ENCODE peak calls at places on chromosomes 12 and 14, in ten cellular contexts. S is HepG2, U is right lobe of liver, G is stomach, E is body of pancreas, K is transverse colon, P is vagina, O is K562, Q is suprapubic skin, L is esophagus squamous epithelium. F is an unnamed sample.

GRCh38 chr14:33404054-33404453 is 465.4 kb downstream of the NPAS3 start:
- DNase-seq in Q (no peak), K (no peak), S (no peak), P (no peak), O (no peak), G (no peak), E (no peak), L (no peak), U (no peak), F (no peak)

GRCh38 chr14:104855532-104856090 is 9.5 kb upstream of the CEP170B start:
- DNase-seq in K (no peak), G (no peak), P (no peak), L (no peak), O (no peak), Q (peak), U (peak), E (no peak), S (no peak), F (no peak)

GRCh38 chr12:80946591-80946990 is 8.9 kb upstream of the LIN7A start:
- DNase-seq in U (no peak), Q (no peak), L (no peak), K (no peak), P (no peak), S (no peak), O (no peak), E (no peak), G (no peak), F (no peak)

GRCh38 chr12:19822476-19822875 is 383.2 kb downstream of the AEBP2 start:
- DNase-seq in O (no peak), P (no peak), Q (no peak), K (no peak), E (no peak), L (no peak), G (no peak), U (no peak), S (no peak), F (no peak)

GRCh38 chr12:122403115-122403770 is 19.2 kb downstream of the CLIP1 start:
- DNase-seq in E (no peak), L (no peak), G (no peak), U (no peak), S (no peak), Q (no peak), P (no peak), K (no peak), O (no peak), F (no peak)

GRCh38 chr12:26890784-26891183 is 47.0 kb downstream of the INTS13 start:
- DNase-seq in E (no peak), L (no peak), P (no peak), O (no peak), K (no peak), S (no peak), Q (no peak), G (no peak), U (no peak), F (no peak)

GRCh38 chr14:90521121-90521929 is 124.5 kb downstream of the CALM1 start:
- DNase-seq in O (no peak), L (no peak), Q (no peak), E (peak), G (peak), K (no peak), P (no peak), U (no peak), S (no peak), F (no peak)

GRCh38 chr12:74111688-74112360 is 425.8 kb upstream of the ATXN7L3B start:
- DNase-seq in O (peak), K (no peak), U (no peak), P (no peak), G (no peak), L (no peak), E (no peak), S (peak), Q (no peak), F (peak)

GRCh38 chr14:105014631-105015030 is 6.3 kb downstream of the CDCA4 start:
- DNase-seq in Q (no peak), O (no peak), L (no peak), G (no peak), K (no peak), E (no peak), U (no peak), P (no peak), S (no peak), F (no peak)

GRCh38 chr12:51171884-51172514 is 936 bp downstream of the TFCP2 start:
- DNase-seq in G (peak), U (no peak), L (no peak), Q (no peak), P (no peak), O (peak), E (no peak), K (peak), S (peak), F (peak)

GRCh38 chr14:100900837-100901390 is 2.6 kb downstream of the RTL1 start:
- DNase-seq in U (no peak), G (no peak), E (peak), P (no peak), K (peak), S (peak), Q (no peak), L (no peak), O (peak), F (peak)

GRCh38 chr12:53770281-53770680 is 18.5 kb upstream of the CISTR start:
- DNase-seq in K (no peak), S (no peak), G (no peak), O (no peak), E (no peak), P (no peak), U (no peak), L (no peak), Q (no peak), F (no peak)

GRCh38 chr12:50060120-50060468 is 2.7 kb downstream of the ASIC1 start:
- DNase-seq in L (no peak), S (no peak), K (no peak), G (no peak), E (no peak), P (no peak), O (no peak), U (no peak), Q (no peak), F (no peak)

GRCh38 chr12:113659015-113659414 is 187.3 kb upstream of the LHX5 start:
- DNase-seq in U (no peak), G (no peak), L (no peak), O (no peak), Q (no peak), E (no peak), S (no peak), P (no peak), K (no peak), F (no peak)

GRCh38 chr14:57268161-57269067 is at the start of the genes AP5M1 and EXOC5:
- DNase-seq in P (no peak), O (peak), S (peak), E (peak), K (peak), Q (peak), U (peak), G (peak), L (peak), F (peak)
- TF ChIP-seq POLR2A in P (peak), O (peak), S (peak), E (peak), K (peak), Q (no peak), U (peak), G (no peak), L (peak), F (peak)

DNA sequence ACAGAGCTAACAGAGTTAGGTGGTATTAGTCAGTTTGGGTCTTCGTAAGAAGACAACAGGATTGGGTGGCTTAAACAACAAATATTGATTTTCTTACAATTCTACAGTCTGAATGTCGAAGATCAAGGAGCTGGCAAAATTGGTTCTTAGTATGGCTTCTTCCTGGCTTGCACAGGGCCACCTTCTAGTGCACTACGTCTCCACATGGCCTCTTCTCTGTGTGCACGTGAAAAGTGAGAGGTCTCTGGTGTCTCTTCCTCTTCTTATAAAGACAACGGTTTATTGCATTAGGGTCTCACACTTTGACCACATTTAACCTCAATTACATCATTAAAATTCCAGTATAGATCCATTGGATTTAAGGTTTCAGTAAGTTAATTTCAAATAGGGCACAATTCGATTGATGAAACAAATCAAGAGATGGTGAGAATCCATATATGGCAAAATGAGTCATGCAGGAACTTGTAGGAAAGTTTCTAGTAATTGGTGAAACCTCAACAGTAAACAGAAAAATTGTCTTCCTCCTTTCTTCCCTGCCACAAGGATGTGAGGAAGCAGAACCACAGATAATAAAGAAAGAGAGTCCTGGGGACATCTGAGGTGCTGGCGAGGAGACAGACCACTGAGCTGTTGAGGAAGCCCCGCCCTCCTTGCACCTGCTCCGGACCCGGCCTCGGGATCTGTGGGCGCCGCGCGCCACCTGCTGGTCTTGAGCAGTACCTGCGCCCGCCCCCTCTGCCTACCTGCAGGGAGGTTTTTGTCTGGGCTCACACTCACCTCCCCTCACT is 846.7 kb downstream of the TMEM121 start:
- DNase-seq in L (no peak), P (no peak), E (peak), Q (no peak), O (peak), S (peak), K (peak), G (peak), U (peak), F (peak)
- TF ChIP-seq CTCF in L (peak), P (no peak), E (peak), Q (peak), O (peak), S (peak), K (peak), G (peak), U (peak), F (peak)

DNA sequence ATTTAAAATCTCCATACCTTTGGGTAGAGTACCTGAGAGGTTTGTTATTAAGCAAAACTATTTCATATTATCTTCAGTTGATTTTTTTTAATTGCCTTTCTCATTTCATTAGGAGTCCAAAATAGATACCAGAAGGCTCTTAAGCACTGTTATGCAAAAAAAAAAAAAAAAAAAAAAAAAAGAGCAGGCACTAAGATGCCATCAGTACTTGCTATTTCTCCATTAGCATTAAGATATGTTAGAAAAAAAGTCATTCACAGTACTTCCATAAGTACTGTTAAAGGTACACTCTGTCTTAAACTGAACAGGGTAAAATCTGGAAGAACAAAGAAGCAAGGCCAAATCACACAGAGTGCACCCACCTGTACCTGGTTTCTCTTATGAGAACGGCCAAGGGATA is 57.2 kb downstream of the SETD3 start:
- DNase-seq in G (no peak), P (no peak), Q (no peak), S (no peak), O (no peak), L (no peak), E (no peak), U (no peak), K (no peak), F (no peak)
- TF ChIP-seq POLR2A in G (no peak), P (no peak), Q (no peak), S (no peak), O (no peak), L (no peak), E (no peak), U (no peak), K (no peak), F (no peak)

DNA sequence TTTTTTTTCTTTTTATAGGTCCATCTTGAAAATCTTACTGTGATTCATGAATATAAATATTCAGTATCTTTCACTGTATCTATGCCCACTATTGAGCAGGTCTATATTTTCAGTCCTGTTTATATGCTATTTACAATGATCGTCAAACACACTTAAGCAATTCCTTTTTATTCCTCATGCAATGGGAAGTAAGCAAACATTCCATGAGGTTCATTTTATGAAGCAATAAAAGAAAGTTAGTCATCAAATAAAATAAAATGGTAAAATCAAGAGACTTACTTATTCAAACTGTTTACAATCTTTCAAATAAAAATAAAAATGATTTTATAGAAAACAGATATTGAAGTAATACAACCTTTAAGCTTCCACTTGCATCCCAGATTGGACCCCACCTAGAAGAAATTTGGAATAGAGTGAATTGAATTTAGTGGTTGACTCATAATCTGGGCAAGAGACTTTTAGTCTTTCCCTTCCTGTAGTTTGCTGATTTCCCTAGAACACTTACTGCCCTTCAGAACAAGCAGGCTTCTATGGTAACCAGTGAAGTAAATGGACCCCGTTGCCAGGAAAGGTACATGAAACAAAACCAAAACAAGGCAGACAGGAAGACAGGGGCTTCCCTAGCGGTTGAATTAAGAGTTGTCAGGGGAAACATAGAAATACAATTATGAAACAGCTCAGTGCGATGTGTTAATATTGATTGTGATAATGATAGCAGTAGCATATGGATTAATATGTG is 241.0 kb upstream of the ATP2B1 start:
- DNase-seq in U (no peak), K (peak), O (peak), G (no peak), L (no peak), S (peak), Q (no peak), P (no peak), E (no peak), F (no peak)
- TF ChIP-seq CTCF in U (peak), K (peak), O (no peak), G (no peak), L (no peak), S (no peak), Q (no peak), P (no peak), E (no peak), F (no peak)

GRCh38 chr12:124301084-124301654 is 6.3 kb downstream of the RFLNA start:
- DNase-seq in S (no peak), G (no peak), E (no peak), O (no peak), P (no peak), K (no peak), L (no peak), Q (no peak), U (no peak), F (no peak)
- TF ChIP-seq POLR2A in S (no peak), G (no peak), E (no peak), O (no peak), P (no peak), K (no peak), L (no peak), Q (no peak), U (no peak), F (no peak)

DNA sequence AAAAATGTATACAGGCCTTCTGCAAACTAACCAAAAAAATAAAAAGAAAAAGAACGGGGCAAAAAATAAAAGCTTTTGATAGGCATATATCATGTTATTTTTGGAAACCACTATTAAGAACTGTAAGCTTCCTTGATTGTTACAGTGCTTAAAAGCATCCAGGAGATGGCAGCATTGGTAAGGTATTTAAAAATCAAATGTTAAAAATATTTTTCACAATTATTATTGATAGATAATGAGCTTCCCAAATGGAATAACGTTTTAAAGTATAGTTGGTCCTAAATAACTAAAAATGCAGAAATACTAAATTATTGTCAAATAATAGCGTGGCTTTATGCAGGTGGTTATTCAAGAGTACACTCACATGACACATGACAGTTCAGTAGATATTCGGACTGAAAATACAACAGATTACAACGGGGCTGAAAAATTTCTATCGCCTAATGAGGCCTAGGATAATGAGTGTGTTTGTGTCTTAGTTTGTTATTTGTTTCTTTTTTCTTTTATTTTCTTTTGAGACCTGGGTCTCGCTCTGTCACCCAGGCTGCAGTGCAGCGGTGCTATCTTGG is 127.2 kb upstream of the ATF7IP start:
- DNase-seq in O (no peak), L (no peak), Q (no peak), E (no peak), K (no peak), G (no peak), U (no peak), P (no peak), S (no peak), F (peak)
- TF ChIP-seq CTCF in O (peak), L (peak), Q (peak), E (peak), K (peak), G (peak), U (peak), P (peak), S (peak), F (peak)

DNA sequence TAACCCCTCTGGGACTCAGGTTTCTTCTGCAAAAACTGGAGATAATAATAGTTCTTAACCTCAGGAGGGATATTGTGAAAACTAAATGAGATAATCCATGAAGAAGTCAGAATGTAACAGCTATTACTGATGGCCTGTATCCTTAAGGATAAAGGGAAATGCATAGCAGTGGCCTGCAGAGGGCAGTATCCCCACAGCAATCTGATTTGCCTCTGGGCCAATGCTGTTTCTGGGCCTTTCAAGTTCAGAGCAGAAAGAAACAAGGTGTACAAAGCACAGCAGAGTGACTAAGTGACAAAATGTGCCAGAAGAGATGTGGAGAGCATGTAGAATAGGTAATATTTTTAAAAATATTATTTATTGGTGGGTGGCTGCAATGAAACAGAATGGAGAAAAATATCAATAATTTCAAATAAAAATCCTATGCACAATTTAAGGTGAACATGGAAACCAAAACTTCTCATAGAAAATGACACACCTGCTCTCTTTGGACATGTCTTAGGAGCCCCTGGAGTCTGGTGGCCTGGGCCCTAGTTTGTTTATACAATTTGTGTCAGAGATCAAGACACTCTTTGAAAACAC is 90.3 kb downstream of the C12orf75 start:
- DNase-seq in E (peak), G (peak), L (no peak), Q (no peak), K (peak), P (no peak), O (peak), S (peak), U (peak), F (peak)
- TF ChIP-seq POLR2A in E (no peak), G (no peak), L (no peak), Q (no peak), K (no peak), P (no peak), O (no peak), S (no peak), U (no peak), F (no peak)

GRCh38 chr12:7374423-7375144 is 69.4 kb downstream of the CD163L1 start:
- DNase-seq in K (peak), L (no peak), P (no peak), U (peak), O (peak), E (peak), Q (no peak), G (no peak), S (peak), F (peak)
- TF ChIP-seq CTCF in K (peak), L (no peak), P (no peak), U (peak), O (peak), E (peak), Q (no peak), G (no peak), S (peak), F (peak)

DNA sequence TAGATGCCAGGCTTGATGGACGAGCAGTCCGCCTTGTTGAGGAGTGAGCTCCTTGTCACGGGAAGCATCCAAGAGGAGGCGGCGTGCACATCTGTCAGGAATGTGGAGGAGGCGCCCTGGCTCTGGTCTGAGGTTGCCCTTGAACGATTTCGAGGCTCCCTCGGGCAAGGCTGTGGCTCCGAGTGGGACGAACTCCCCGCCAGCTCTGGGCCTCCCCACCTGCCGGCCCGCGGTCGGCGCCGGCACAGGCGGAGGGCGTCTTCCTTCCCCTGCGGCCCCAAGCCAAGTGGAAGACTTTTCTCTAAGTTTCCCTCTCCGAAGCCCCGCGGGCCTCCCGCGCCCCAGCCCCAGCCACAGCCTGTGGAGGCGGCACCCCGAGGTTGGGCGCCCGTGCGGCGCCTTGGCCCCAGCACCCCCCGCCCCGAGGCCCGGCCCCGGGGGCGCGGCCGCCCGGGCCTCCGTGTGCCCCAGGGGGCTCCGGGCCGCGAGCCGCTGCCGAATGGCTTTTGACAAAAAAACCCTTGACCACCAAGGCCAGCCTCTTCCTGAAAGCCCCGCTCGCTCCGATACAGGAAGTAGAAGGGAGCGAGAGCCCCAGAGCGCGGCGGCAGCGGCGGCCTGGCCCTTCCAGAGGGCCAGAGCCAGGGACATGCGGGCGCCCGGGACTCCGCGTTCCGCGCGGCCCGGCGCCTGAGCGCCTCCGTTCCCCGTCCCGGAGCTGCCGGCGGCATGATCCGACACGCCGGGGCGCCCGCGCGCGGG is at the start of gene RIN3:
- DNase-seq in Q (peak), O (no peak), K (peak), E (no peak), U (peak), G (no peak), S (peak), L (peak), P (no peak), F (peak)
- TF ChIP-seq POLR2A in Q (no peak), O (no peak), K (peak), E (no peak), U (peak), G (no peak), S (peak), L (peak), P (no peak), F (peak)

GRCh38 chr12:67220065-67220464 is 49.1 kb upstream of the CAND1 start:
- DNase-seq in G (no peak), Q (no peak), E (peak), P (no peak), O (peak), L (no peak), K (peak), U (no peak), S (peak), F (peak)
- TF ChIP-seq CTCF in G (peak), Q (peak), E (peak), P (no peak), O (peak), L (no peak), K (peak), U (no peak), S (peak), F (no peak)